ENCODE peak calls at places on chromosomes 11 and 22, in ten cellular contexts. T is foreskin fibroblast; E is HFF-Myc; R is lower leg skin; S is activated CD4-positive, alpha-beta T cell treated with anti-CD3 and anti-CD28 coated beads, Interleukin-2, amount 50 U/mL, for 1 hour; C is EL; O is activated CD8-positive, alpha-beta memory T cell treated with anti-CD3 and anti-CD28 coated beads for 1 hour; Q is tibial nerve; N is GM20000; V is activated CD4-positive, CD25-positive, alpha-beta regulatory T cell. A is an unnamed sample.

GRCh38 chr11:70159612-70160570 is 43.2 kb upstream of the FADD start:
- DNase-seq in T (peak), E (no peak), R (peak), S (no peak), C (peak), O (no peak), Q (no peak), N (no peak), V (no peak), A (no peak)

GRCh38 chr11:19164230-19164855 is 37.4 kb downstream of the CSRP3 start:
- DNase-seq in T (no peak), E (no peak), R (no peak), S (no peak), C (no peak), O (no peak), Q (no peak), N (no peak), V (no peak), A (no peak)

GRCh38 chr11:69791266-69791665 is 16.1 kb upstream of the FGF4 start:
- DNase-seq in T (peak), E (peak), R (no peak), S (no peak), C (peak), O (no peak), Q (no peak), N (no peak), V (no peak), A (no peak)

GRCh38 chr11:66692446-66692845 is 14.8 kb upstream of the RBM4B start:
- DNase-seq in T (no peak), E (no peak), R (no peak), S (no peak), C (no peak), O (no peak), Q (no peak), N (no peak), V (no peak), A (no peak)

GRCh38 chr22:28969401-28970168 is 86.2 kb downstream of the ZNRF3 start:
- DNase-seq in T (no peak), E (no peak), R (no peak), S (no peak), C (no peak), O (no peak), Q (no peak), N (no peak), V (no peak), A (no peak)

GRCh38 chr11:61853698-61854169 is 25.6 kb downstream of the FADS2 start:
- DNase-seq in T (no peak), E (no peak), R (no peak), S (no peak), C (no peak), O (no peak), Q (no peak), N (no peak), V (no peak), A (no peak)

GRCh38 chr11:124113890-124114289 is 1.4 kb upstream of the VWA5A start:
- DNase-seq in T (peak), E (no peak), R (no peak), S (no peak), C (no peak), O (no peak), Q (no peak), N (no peak), V (no peak), A (no peak)

GRCh38 chr11:33296695-33297094 is 39.5 kb downstream of the HIPK3 start:
- DNase-seq in T (no peak), E (no peak), R (no peak), S (no peak), C (no peak), O (no peak), Q (no peak), N (no peak), V (no peak), A (no peak)

GRCh38 chr11:34029176-34029575 is 22.4 kb upstream of the CAPRIN1 start:
- DNase-seq in T (no peak), E (no peak), R (peak), S (no peak), C (no peak), O (no peak), Q (no peak), N (no peak), V (no peak), A (no peak)

GRCh38 chr11:107859459-107860239 is 1.1 kb upstream of the SLC35F2 start:
- DNase-seq in T (no peak), E (no peak), R (peak), S (peak), C (peak), O (no peak), Q (no peak), N (peak), V (no peak), A (peak)

GRCh38 chr11:10818594-10818993 is 9.9 kb upstream of the EIF4G2 start:
- DNase-seq in T (peak), E (peak), R (no peak), S (no peak), C (peak), O (no peak), Q (no peak), N (no peak), V (no peak), A (no peak)

GRCh38 chr22:35966314-35967045 is 62.1 kb downstream of the RBFOX2 start:
- DNase-seq in T (peak), E (peak), R (no peak), S (no peak), C (peak), O (no peak), Q (no peak), N (no peak), V (no peak), A (no peak)

GRCh38 chr22:28810839-28811491 is 10.6 kb upstream of the XBP1 start:
- DNase-seq in T (no peak), E (no peak), R (no peak), S (no peak), C (no peak), O (no peak), Q (no peak), N (no peak), V (no peak), A (no peak)

GRCh38 chr11:19753451-19754041 is 40.9 kb downstream of the NAV2 start:
- DNase-seq in T (no peak), E (no peak), R (no peak), S (no peak), C (peak), O (no peak), Q (no peak), N (no peak), V (no peak), A (no peak)

GRCh38 chr11:134272381-134273316 is 3.5 kb upstream of the GLB1L3 start:
- DNase-seq in T (peak), E (no peak), R (no peak), S (no peak), C (no peak), O (no peak), Q (no peak), N (no peak), V (no peak), A (no peak)

GRCh38 chr11:129416080-129416820 is 40.6 kb downstream of the BARX2 start:
- DNase-seq in T (no peak), E (no peak), R (no peak), S (no peak), C (no peak), O (no peak), Q (no peak), N (no peak), V (no peak), A (no peak)

GRCh38 chr11:63144121-63144520 is at the start of gene SLC22A24:
- DNase-seq in T (no peak), E (no peak), R (no peak), S (no peak), C (no peak), O (no peak), Q (no peak), N (no peak), V (no peak), A (no peak)

GRCh38 chr11:41788177-41788576 is 328.7 kb upstream of the LRRC4C start:
- DNase-seq in T (no peak), E (no peak), R (no peak), S (no peak), C (no peak), O (no peak), Q (no peak), N (no peak), V (no peak), A (no peak)

GRCh38 chr11:44518968-44519550 is 46.4 kb upstream of the CD82 start:
- DNase-seq in T (no peak), E (no peak), R (no peak), S (no peak), C (no peak), O (no peak), Q (no peak), N (no peak), V (no peak), A (no peak)

GRCh38 chr22:42283288-42284229 is 13.1 kb upstream of the TCF20 start:
- DNase-seq in T (peak), E (no peak), R (no peak), S (peak), C (peak), O (no peak), Q (no peak), N (no peak), V (no peak), A (no peak)

GRCh38 chr22:27212617-27213177 is 555.3 kb downstream of the MIAT start:
- DNase-seq in T (peak), E (peak), R (peak), S (no peak), C (peak), O (no peak), Q (peak), N (no peak), V (no peak), A (peak)

GRCh38 chr11:119794756-119795155 is 65.8 kb upstream of the NECTIN1 start:
- DNase-seq in T (no peak), E (no peak), R (no peak), S (no peak), C (no peak), O (no peak), Q (no peak), N (no peak), V (no peak), A (no peak)

A was measured in gastrocnemius medialis.